ENCODE peak calls at places on chromosomes 3 and 15, in five cellular contexts. O, L, V, P and Z are unnamed samples.

GRCh38 chr3:187025656-187026320 is 95.5 kb downstream of the ST6GAL1 start:
- DNase-seq in O (no peak), L (peak; percentile 61), V (no peak), P (no peak), Z (no peak)

GRCh38 chr15:42134617-42135243 is 21.7 kb downstream of the PLA2G4F start:
- DNase-seq in O (no peak), L (no peak), V (no peak), P (no peak), Z (no peak)

GRCh38 chr3:48412375-48413001 is 17.4 kb downstream of the PLXNB1 start:
- DNase-seq in O (no peak), L (no peak), V (no peak), P (no peak), Z (peak; percentile 39)

GRCh38 chr3:137692803-137693431 is 71.2 kb upstream of the SOX14 start:
- DNase-seq in O (no peak), L (peak; percentile 93), V (no peak), P (peak; percentile 9), Z (peak; percentile 69)

GRCh38 chr15:79430901-79431635 is 1.1 kb upstream of the MINAR1 start:
- DNase-seq in O (no peak), L (peak; percentile 67), V (no peak), P (no peak), Z (peak; percentile 43)

GRCh38 chr15:71440479-71441071 is 325.3 kb downstream of the THSD4 start:
- DNase-seq in O (no peak), L (no peak), V (peak; percentile 80), P (no peak), Z (peak; percentile 24)

GRCh38 chr15:25469377-25469776 is 30.6 kb upstream of the UBE3A start:
- DNase-seq in O (no peak), L (no peak), V (no peak), P (no peak), Z (no peak)

GRCh38 chr3:134054881-134055280 is 25.2 kb upstream of the SLCO2A1 start:
- DNase-seq in O (no peak), L (peak; percentile 20), V (no peak), P (peak; percentile 58), Z (no peak)

GRCh38 chr15:90320062-90320884 is 31.8 kb upstream of the ZNF774 start:
- DNase-seq in O (peak; percentile 43), L (peak; percentile 94), V (peak; percentile 90), P (peak; percentile 69), Z (peak; percentile 86)

GRCh38 chr3:141049681-141050080 is 1.5 kb upstream of the SPSB4 start:
- DNase-seq in O (no peak), L (peak; percentile 70), V (no peak), P (peak; percentile 29), Z (peak; percentile 62)

GRCh38 chr3:45119824-45120614 is 26.2 kb downstream of the CDCP1 start:
- DNase-seq in O (no peak), L (no peak), V (peak; percentile 36), P (no peak), Z (no peak)

GRCh38 chr3:113423699-113424098 is 17.6 kb downstream of the CFAP44 start:
- DNase-seq in O (no peak), L (no peak), V (no peak), P (no peak), Z (no peak)

GRCh38 chr3:53677406-53677805 is 168.8 kb downstream of the CHDH start:
- DNase-seq in O (no peak), L (no peak), V (no peak), P (no peak), Z (no peak)

DNA sequence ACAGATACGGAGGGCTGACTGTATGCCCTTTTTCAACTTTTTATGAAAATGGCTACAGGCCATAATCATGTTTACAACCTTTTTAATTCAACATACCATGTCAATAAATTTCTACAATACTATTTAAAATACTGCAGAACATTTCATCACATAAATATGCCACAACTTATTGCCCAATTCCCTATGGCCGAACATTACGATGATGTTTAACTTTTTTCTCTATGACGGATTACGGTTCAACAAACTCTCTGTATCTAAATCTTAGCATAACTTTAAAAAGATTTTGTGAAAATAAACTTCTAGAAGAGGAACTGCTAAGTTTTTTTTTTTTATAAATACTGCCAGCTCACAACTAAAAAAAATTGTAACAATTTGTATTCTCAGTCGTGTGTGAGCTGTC is 220.4 kb downstream of the OSBPL10 start:
- DNase-seq in O (no peak), L (no peak), V (peak; percentile 46), P (no peak), Z (no peak)
- H3K4me3 ChIP-seq in O (no peak overlapping the region), L (no peak overlapping the region), V (no peak overlapping the region), P (no peak overlapping the region), Z (no peak overlapping the region)

GRCh38 chr15:73688455-73688854 is 4.3 kb downstream of the CD276 start:
- DNase-seq in O (no peak), L (peak; percentile 29), V (peak; percentile 52), P (no peak), Z (no peak)

GRCh38 chr15:73685981-73686380 is 1.8 kb downstream of the CD276 start:
- DNase-seq in O (no peak), L (no peak), V (no peak), P (no peak), Z (no peak)

GRCh38 chr15:73683624-73684536 is at the start of gene CD276:
- DNase-seq in O (peak; percentile 40), L (peak; percentile 91), V (peak; percentile 64), P (no peak), Z (peak; percentile 98)

GRCh38 chr15:73685561-73685960 is 1.4 kb downstream of the CD276 start:
- DNase-seq in O (no peak), L (no peak), V (peak; percentile 20), P (no peak), Z (no peak)

DNA sequence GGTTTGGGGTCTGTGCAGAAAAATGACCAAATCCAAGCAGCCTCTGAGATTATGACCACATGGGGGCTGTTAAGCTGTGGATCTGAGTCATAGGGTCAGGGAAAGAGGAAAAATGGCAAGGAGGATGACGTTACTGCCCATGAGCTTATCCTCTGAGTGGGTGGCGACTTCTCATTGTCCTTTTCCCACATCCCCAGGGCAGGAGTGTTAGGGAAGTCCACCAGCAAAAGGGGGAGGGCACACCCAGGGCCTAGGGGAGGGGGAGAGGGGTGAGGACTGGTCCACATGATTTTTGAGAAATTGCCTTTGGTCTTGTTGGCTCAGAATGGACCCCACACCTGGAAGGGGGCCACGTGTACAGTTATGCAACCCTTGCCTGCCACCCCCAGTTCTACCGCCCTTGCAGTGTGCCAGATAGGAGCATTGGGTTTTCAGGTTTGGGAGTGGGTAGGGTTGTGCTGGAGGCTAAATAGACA is 2.6 kb downstream of the CD276 start:
- DNase-seq in O (no peak), L (peak; percentile 28), V (peak; percentile 97), P (no peak), Z (no peak)
- H3K27me3 ChIP-seq in O (no peaks in the 10 kb centered on the region), L (peaks cover 4% of the 10 kb centered on the region), V (no peaks in the 10 kb centered on the region), P (peaks cover 8% of the 10 kb centered on the region), Z (no peaks in the 10 kb centered on the region)

DNA sequence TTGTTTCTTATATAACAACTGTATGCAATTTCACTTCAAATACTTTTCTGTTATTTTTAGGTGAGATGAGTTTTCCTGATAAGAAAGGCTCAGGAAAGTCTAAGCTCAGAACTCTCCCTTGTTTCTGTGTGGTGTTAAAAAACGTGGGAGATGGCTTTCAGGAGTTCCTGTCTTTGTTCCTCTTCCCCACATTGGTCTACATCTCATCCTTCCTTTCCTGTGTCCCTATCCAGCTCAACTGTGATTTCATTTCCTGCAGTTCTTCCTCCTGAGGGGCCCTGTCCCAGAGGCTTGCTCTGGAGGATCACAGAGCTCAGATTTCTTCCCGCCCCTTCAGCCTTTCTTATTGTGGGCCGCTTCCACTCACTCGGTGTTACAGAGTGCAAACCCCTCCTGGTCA is 11.2 kb downstream of the SEC13 start:
- DNase-seq in O (no peak), L (no peak), V (peak; percentile 15), P (no peak), Z (no peak)
- H3K36me3 ChIP-seq in O (peaks cover 11% of the 10 kb centered on the region), L (peaks cover 98% of the 10 kb centered on the region), V (peaks cover 71% of the 10 kb centered on the region), P (peaks cover 87% of the 10 kb centered on the region), Z (peaks cover 52% of the 10 kb centered on the region)

GRCh38 chr3:156764761-156765160 is 61.4 kb upstream of the LEKR1 start:
- DNase-seq in O (no peak), L (no peak), V (peak; percentile 29), P (no peak), Z (no peak)
- H3K4me3 ChIP-seq in O (no peak overlapping the region), L (no peak overlapping the region), V (no peak overlapping the region), P (no peak overlapping the region), Z (no peak overlapping the region)

GRCh38 chr3:169669816-169670215 is 6.3 kb upstream of the MECOM start:
- DNase-seq in O (no peak), L (no peak), V (no peak), P (no peak), Z (no peak)
- H3K27me3 ChIP-seq in O (peaks cover 2% of the 10 kb centered on the region), L (peaks cover 62% of the 10 kb centered on the region), V (peaks cover 36% of the 10 kb centered on the region), P (peaks cover 5% of the 10 kb centered on the region), Z (peaks cover 41% of the 10 kb centered on the region)

DNA sequence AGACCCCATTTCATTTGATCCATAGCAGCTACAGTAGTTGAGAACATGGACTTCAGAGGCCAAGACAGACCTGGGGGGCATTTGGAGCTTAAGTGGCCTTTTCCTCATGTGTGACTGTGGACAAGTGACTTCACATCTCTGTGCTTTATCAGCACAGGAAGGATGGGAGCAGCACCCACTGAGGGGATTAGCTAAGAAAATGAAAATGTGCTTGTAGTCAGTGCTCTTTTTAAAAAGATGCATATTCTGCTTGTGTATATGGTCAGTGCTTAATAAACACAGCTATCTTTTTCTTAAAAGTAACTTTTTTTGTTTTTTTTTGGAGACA is 34.5 kb downstream of the SLC6A6 start:
- DNase-seq in O (no peak), L (no peak), V (no peak), P (no peak), Z (no peak)
- H3K36me3 ChIP-seq in O (no peaks in the 10 kb centered on the region), L (no peaks in the 10 kb centered on the region), V (no peaks in the 10 kb centered on the region), P (peaks cover 5% of the 10 kb centered on the region), Z (peaks cover 2% of the 10 kb centered on the region)

DNA sequence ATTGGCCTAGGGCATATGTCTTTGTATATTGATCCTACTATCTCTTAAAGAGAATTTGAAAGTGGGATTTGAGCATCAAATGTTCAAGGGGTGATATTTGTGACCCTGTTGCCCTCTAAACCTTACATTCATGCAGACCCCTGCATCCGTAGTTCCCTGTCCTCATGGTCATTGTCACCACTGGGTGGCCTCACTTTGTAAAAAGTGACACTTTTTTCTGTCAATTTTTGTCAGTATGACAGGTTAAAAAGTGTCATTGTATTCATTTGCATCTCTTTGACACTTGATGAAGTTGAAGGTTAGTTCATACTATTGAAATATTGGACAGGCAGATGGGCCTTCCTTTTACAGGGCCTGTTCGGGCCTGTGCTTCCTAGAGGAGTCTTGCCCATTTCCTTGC is 12.3 kb upstream of the KLF15 start:
- DNase-seq in O (no peak), L (no peak), V (no peak), P (no peak), Z (no peak)
- H3K4me3 ChIP-seq in O (no peak overlapping the region), L (no peak overlapping the region), V (no peak overlapping the region), P (no peak overlapping the region), Z (no peak overlapping the region)

GRCh38 chr3:43153189-43154083 is 47.6 kb upstream of the POMGNT2 start:
- DNase-seq in O (peak; percentile 36), L (no peak), V (peak; percentile 88), P (no peak), Z (peak; percentile 26)
- H3K27me3 ChIP-seq in O (no peaks in the 10 kb centered on the region), L (peaks cover 24% of the 10 kb centered on the region), V (peaks cover 12% of the 10 kb centered on the region), P (no peaks in the 10 kb centered on the region), Z (no peaks in the 10 kb centered on the region)

GRCh38 chr15:31375772-31376171 is 49.1 kb downstream of the KLF13 start:
- DNase-seq in O (no peak), L (no peak), V (no peak), P (no peak), Z (peak; percentile 14)
- H3K36me3 ChIP-seq in O (peaks cover 4% of the 10 kb centered on the region), L (no peaks in the 10 kb centered on the region), V (peaks cover 23% of the 10 kb centered on the region), P (peaks cover 96% of the 10 kb centered on the region), Z (no peaks in the 10 kb centered on the region)

DNA sequence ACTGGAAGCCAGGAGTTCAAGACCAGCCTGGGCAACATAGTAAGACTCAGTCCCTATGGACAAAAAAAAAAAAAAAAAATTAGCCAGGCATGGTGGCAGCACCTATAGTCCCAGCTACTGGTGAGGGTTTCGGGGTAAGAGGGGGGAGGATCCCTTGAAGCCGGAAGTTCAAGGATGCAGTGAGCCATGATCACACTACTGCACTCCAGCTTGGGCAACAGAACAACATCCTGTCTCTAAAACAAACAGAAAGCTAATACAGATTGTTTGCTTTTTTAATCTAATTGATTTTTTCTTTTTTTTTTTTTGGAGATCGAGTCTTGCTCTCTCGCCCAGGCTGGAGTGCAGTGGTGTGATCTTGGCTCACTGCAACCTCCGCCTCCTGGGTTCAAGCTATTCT is 1.6 kb upstream of the IMP3 start:
- DNase-seq in O (no peak), L (no peak), V (no peak), P (no peak), Z (no peak)
- H3K4me3 ChIP-seq in O (no peak overlapping the region), L (no peak overlapping the region), V (no peak overlapping the region), P (no peak overlapping the region), Z (no peak overlapping the region)